ENCODE peak calls at places on chromosomes 4 and X, in four cellular contexts. U is cardiac muscle cell, D is ELR, L is NCI-H774. S is an unnamed sample.

GRCh38 chr4:14749910-14750309 is 252.4 kb upstream of the CPEB2 start:
- DNase-seq in U (peak; percentile 26), D (peak; percentile 26), L (peak; percentile 33), S (peak; percentile 29)

GRCh38 chr4:36244257-36245084 is at the start of gene ARAP2:
- DNase-seq in U (peak; percentile 12), D (no peak), L (peak; percentile 60), S (peak; percentile 90)

GRCh38 chrX:108945883-108946523 is 209.6 kb upstream of the IRS4 start:
- DNase-seq in U (no peak), D (no peak), L (no peak), S (no peak)

GRCh38 chrX:640641-641040 is 10.1 kb downstream of the SHOX start:
- DNase-seq in U (no peak), D (no peak), L (no peak), S (no peak)

GRCh38 chr4:182307746-182308145 is 64.5 kb downstream of the TENM3 start:
- DNase-seq in U (peak; percentile 90), D (peak; percentile 76), L (no peak), S (no peak)

GRCh38 chr4:111556861-111557260 is 588.4 kb upstream of the FAM241A start:
- DNase-seq in U (no peak), D (peak; percentile 57), L (no peak), S (no peak)

GRCh38 chr4:101198741-101199339 is 148.5 kb downstream of the PPP3CA start:
- DNase-seq in U (no peak), D (no peak), L (peak; percentile 64), S (no peak)

GRCh38 chrX:997631-998137 is 214.8 kb downstream of the CRLF2 start:
- DNase-seq in U (no peak), D (no peak), L (no peak), S (no peak)

GRCh38 chr4:173990126-173990878 is 293.2 kb downstream of the FBXO8 start:
- DNase-seq in U (peak; percentile 77), D (peak; percentile 52), L (no peak), S (no peak)

GRCh38 chr4:173317003-173317402 is 17.2 kb downstream of the HMGB2 start:
- DNase-seq in U (peak; percentile 7), D (peak; percentile 32), L (no peak), S (no peak)

GRCh38 chr4:87270144-87270543 is 49.7 kb upstream of the KLHL8 start:
- DNase-seq in U (peak; percentile 75), D (peak; percentile 42), L (no peak), S (peak; percentile 38)

S was measured in PC-9.